ENCODE peak calls at places on chromosomes 6 and 20, in ten cellular contexts. U is GM10248; C is HS-27A; L is naive thymus-derived CD4-positive, alpha-beta T cell; I is HepG2; W is SK-N-DZ; A is AG20443; Z is ELF-1; E is effector CD4-positive, alpha-beta T cell; S is RWPE1. B is an unnamed sample.
A peak's percentile ranks its signal among the peaks of the same experiment; 100 is the strongest.

GRCh38 chr6:31769684-31770371 is 7.3 kb downstream of the VWA7 start:
- DNase-seq in Z (peak; percentile 95), U (peak; percentile 92), I (peak; percentile 71), C (no peak), A (peak; percentile 88), L (peak; percentile 62), W (peak; percentile 72), E (peak; percentile 73), S (peak; percentile 85), B (peak; percentile 80)

GRCh38 chr6:84027340-84028183 is 6.0 kb upstream of the MRAP2 start:
- DNase-seq in I (no peak), E (no peak), S (peak; percentile 70), U (no peak), W (no peak), C (no peak), L (no peak), A (peak; percentile 65), Z (no peak), B (no peak)

GRCh38 chr6:114581293-114581692 is 238.5 kb upstream of the HS3ST5 start:
- DNase-seq in A (no peak), I (no peak), W (no peak), Z (no peak), L (no peak), C (no peak), E (no peak), S (no peak), U (no peak), B (no peak)

GRCh38 chr6:91482498-91482897 is 895.6 kb upstream of the MAP3K7 start:
- DNase-seq in I (no peak), E (no peak), L (no peak), S (no peak), Z (no peak), C (no peak), W (no peak), A (no peak), U (peak; percentile 10), B (no peak)

GRCh38 chr6:71412559-71412958 is 123.9 kb downstream of the OGFRL1 start:
- DNase-seq in L (no peak), Z (peak; percentile 49), E (no peak), W (no peak), C (no peak), U (no peak), A (no peak), S (no peak), I (no peak), B (no peak)

GRCh38 chr20:63552481-63553249 is 1.3 kb upstream of the FNDC11 start:
- DNase-seq in L (no peak), C (no peak), Z (no peak), A (no peak), S (no peak), U (no peak), W (no peak), I (no peak), E (peak; percentile 40), B (peak; percentile 56)

GRCh38 chr6:113968472-113968871 is 2.5 kb downstream of the HDAC2 start:
- DNase-seq in I (no peak), W (no peak), Z (no peak), U (no peak), A (no peak), S (no peak), C (no peak), L (no peak), E (no peak), B (no peak)

GRCh38 chr20:18738055-18738454 is 75.5 kb upstream of the SCP2D1 start:
- DNase-seq in A (peak; percentile 66), C (no peak), U (no peak), E (no peak), Z (peak; percentile 35), S (peak; percentile 37), L (no peak), I (no peak), W (no peak), B (peak; percentile 26)

GRCh38 chr6:3869632-3870527 is 20.7 kb downstream of the FAM50B start:
- DNase-seq in Z (no peak), E (no peak), A (no peak), U (no peak), C (no peak), S (no peak), I (peak; percentile 92), W (no peak), L (no peak), B (no peak)

GRCh38 chr6:119442776-119443184 is 93.2 kb upstream of the MAN1A1 start:
- DNase-seq in S (no peak), W (no peak), A (no peak), E (no peak), Z (no peak), U (peak; percentile 24), L (no peak), I (peak; percentile 4), C (no peak), B (no peak)

GRCh38 chr20:61768926-61769832 is 296.5 kb downstream of the TAF4 start:
- DNase-seq in U (no peak), L (no peak), S (no peak), A (no peak), W (no peak), C (no peak), E (no peak), Z (no peak), I (no peak), B (no peak)